ENCODE peak calls at places on chromosomes 6 and 20, in ten cellular contexts. C, U, F, H, G, J, M, E, X and S are unnamed samples.

GRCh38 chr6:16523550-16524379 is 237.5 kb downstream of the ATXN1 start:
- DNase-seq in C (no peak), U (peak), F (no peak), H (no peak), G (no peak), J (peak), M (no peak), E (no peak), X (peak), S (peak)

GRCh38 chr6:151961809-151962208 is 154.3 kb downstream of the ESR1 start:
- DNase-seq in C (no peak), U (no peak), F (no peak), H (no peak), G (no peak), J (no peak), M (no peak), E (no peak), X (no peak), S (no peak)

GRCh38 chr6:168088161-168089106 is 9.4 kb upstream of the FRMD1 start:
- DNase-seq in C (no peak), U (peak), F (no peak), H (no peak), G (no peak), J (peak), M (peak), E (peak), X (peak), S (peak)

GRCh38 chr6:1856381-1856780 is 246.7 kb downstream of the FOXC1 start:
- DNase-seq in C (no peak), U (peak), F (no peak), H (no peak), G (no peak), J (peak), M (no peak), E (no peak), X (peak), S (no peak)

GRCh38 chr6:81613606-81614005 is 138.9 kb downstream of the TENT5A start:
- DNase-seq in C (no peak), U (peak), F (no peak), H (no peak), G (no peak), J (peak), M (no peak), E (no peak), X (no peak), S (peak)

GRCh38 chr6:154406301-154406700 is 49.7 kb upstream of the IPCEF1 start:
- DNase-seq in C (no peak), U (no peak), F (no peak), H (no peak), G (no peak), J (no peak), M (no peak), E (no peak), X (no peak), S (no peak)

GRCh38 chr6:106808758-106809157 is 165.8 kb downstream of the CD24 start:
- DNase-seq in C (no peak), U (no peak), F (no peak), H (no peak), G (no peak), J (no peak), M (no peak), E (no peak), X (no peak), S (no peak)

GRCh38 chr20:46251211-46251673 is 57.1 kb downstream of the CDH22 start:
- DNase-seq in C (no peak), U (no peak), F (no peak), H (no peak), G (no peak), J (no peak), M (no peak), E (no peak), X (peak), S (no peak)

GRCh38 chr6:20946037-20946436 is 411.8 kb downstream of the CDKAL1 start:
- DNase-seq in C (peak), U (peak), F (no peak), H (no peak), G (no peak), J (peak), M (no peak), E (no peak), X (peak), S (peak)

GRCh38 chr6:143575840-143576498 is 64.4 kb upstream of the FUCA2 start:
- DNase-seq in C (no peak), U (no peak), F (no peak), H (no peak), G (no peak), J (no peak), M (no peak), E (no peak), X (no peak), S (no peak)

GRCh38 chr6:44305200-44305725 is 7.9 kb downstream of the AARS2 start:
- DNase-seq in C (no peak), U (no peak), F (no peak), H (no peak), G (no peak), J (no peak), M (no peak), E (no peak), X (no peak), S (no peak)

GRCh38 chr6:117303323-117303722 is 38.0 kb downstream of the VGLL2 start:
- DNase-seq in C (no peak), U (no peak), F (no peak), H (no peak), G (no peak), J (no peak), M (no peak), E (no peak), X (no peak), S (peak)

GRCh38 chr20:35326021-35326731 is 34.0 kb upstream of the FAM83C start:
- DNase-seq in C (no peak), U (no peak), F (no peak), H (no peak), G (no peak), J (no peak), M (no peak), E (no peak), X (peak), S (no peak)

GRCh38 chr6:47698342-47698787 is at the start of gene ADGRF4:
- DNase-seq in C (no peak), U (peak), F (no peak), H (no peak), G (no peak), J (peak), M (no peak), E (no peak), X (peak), S (no peak)

GRCh38 chr20:24588725-24589340 is 119.4 kb downstream of the SYNDIG1 start:
- DNase-seq in C (no peak), U (no peak), F (no peak), H (no peak), G (no peak), J (no peak), M (no peak), E (no peak), X (no peak), S (no peak)